ENCODE peak calls at places on chromosomes 6 and 20, in five cellular contexts. H, P, J, W and V are unnamed samples.

GRCh38 chr6:56808871-56809359 is 146.0 kb upstream of the BEND6 start:
- DNase-seq in H (peak), P (no peak), J (no peak), W (peak), V (peak)

GRCh38 chr6:71190809-71191208 is 97.8 kb upstream of the OGFRL1 start:
- DNase-seq in H (peak), P (no peak), J (no peak), W (peak), V (no peak)

GRCh38 chr20:10453241-10453640 is 18.1 kb downstream of the SLX4IP start:
- DNase-seq in H (no peak), P (no peak), J (no peak), W (no peak), V (no peak)

GRCh38 chr6:80527552-80528052 is 421.1 kb downstream of the BCKDHB start:
- DNase-seq in H (no peak), P (no peak), J (no peak), W (peak), V (no peak)

GRCh38 chr6:37131104-37131959 is 38.6 kb upstream of the PIM1 start:
- DNase-seq in H (no peak), P (no peak), J (no peak), W (no peak), V (peak)

GRCh38 chr6:102417368-102417767 is 1023.9 kb downstream of the GRIK2 start:
- DNase-seq in H (no peak), P (no peak), J (no peak), W (no peak), V (no peak)

GRCh38 chr6:155883741-155884140 is 428.1 kb upstream of the NOX3 start:
- DNase-seq in H (no peak), P (no peak), J (no peak), W (no peak), V (peak)

GRCh38 chr6:7673063-7673536 is 52.8 kb upstream of the BMP6 start:
- DNase-seq in H (peak), P (peak), J (peak), W (peak), V (peak)

GRCh38 chr6:166104107-166104506 is 63.5 kb downstream of the TBXT start:
- DNase-seq in H (no peak), P (no peak), J (no peak), W (no peak), V (peak)

GRCh38 chr6:137415834-137416190 is 78.4 kb downstream of the OLIG3 start:
- DNase-seq in H (no peak), P (no peak), J (no peak), W (no peak), V (no peak)

GRCh38 chr6:137414599-137414998 is 79.6 kb downstream of the OLIG3 start:
- DNase-seq in H (peak), P (no peak), J (no peak), W (no peak), V (no peak)

GRCh38 chr6:137416376-137417109 is 77.7 kb downstream of the OLIG3 start:
- DNase-seq in H (peak), P (no peak), J (no peak), W (no peak), V (peak)

GRCh38 chr6:137413482-137413881 is 80.7 kb downstream of the OLIG3 start:
- DNase-seq in H (no peak), P (no peak), J (no peak), W (no peak), V (no peak)

GRCh38 chr6:137415127-137415833 is 78.9 kb downstream of the OLIG3 start:
- DNase-seq in H (peak), P (peak), J (peak), W (peak), V (peak)
- H3K27ac ChIP-seq in H (no peak), P (no peak), J (no peak), W (no peak), V (peak)

GRCh38 chr6:116528800-116529199 is 16.7 kb downstream of the TRAPPC3L start:
- DNase-seq in H (no peak), P (no peak), J (no peak), W (peak), V (peak)

GRCh38 chr6:116533233-116533957 is 12.1 kb downstream of the TRAPPC3L start:
- DNase-seq in H (peak), P (peak), J (no peak), W (no peak), V (no peak)

GRCh38 chr6:116530436-116530835 is 15.0 kb downstream of the TRAPPC3L start:
- DNase-seq in H (no peak), P (no peak), J (no peak), W (peak), V (peak)

GRCh38 chr6:116529466-116529969 is 16.0 kb downstream of the TRAPPC3L start:
- DNase-seq in H (no peak), P (no peak), J (no peak), W (no peak), V (no peak)

DNA sequence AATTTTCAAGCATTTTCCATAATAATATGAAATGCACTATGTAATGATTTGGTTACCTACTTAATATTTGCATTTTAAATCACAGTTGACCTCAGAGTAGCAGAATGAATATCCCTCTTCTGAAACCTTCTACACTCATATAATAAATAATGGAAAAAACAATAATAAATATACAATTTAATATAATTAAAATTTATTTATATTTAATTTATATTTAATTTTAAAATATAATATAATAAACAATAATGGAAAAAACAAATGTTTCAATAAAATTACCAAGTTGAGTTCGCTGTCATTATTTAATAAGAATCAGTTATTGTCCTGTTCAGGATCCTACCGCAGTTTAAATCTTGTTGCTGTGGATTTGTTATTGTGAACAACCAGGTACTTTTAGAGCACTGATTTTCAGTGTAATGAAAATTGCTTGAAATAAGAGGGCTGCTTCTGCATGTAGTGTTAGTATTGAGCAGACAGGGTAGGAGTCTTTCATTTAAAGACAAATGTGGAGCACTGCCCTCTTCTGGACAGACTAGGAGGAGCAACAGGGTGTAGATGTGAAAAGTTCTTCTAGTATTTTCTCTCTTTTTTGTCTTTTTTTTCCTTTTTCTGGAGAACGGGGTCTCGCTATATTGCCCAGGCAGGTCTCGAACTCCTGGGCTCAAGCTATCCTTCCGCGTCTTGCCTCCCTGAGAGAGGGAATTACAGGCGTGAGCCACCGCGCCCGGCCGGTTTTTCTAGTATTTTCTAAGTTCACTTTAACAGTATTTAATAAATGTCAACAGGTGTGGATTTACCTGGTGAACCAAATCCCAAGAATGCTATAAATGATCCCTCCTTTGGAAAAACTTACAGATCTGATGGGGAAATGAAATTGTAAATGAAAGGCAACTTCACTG is 13.6 kb downstream of the TRAPPC3L start:
- DNase-seq in H (peak), P (peak), J (peak), W (peak), V (peak)
- TF ChIP-seq CTCF in H (peak), P (peak), J (peak), W (peak), V (peak)

GRCh38 chr6:134379086-134379485 is 61.2 kb upstream of the SGK1 start:
- DNase-seq in H (peak), P (peak), J (peak), W (peak), V (no peak)
- H2AFZ ChIP-seq in H (no peak), P (no peak), J (peak), W (peak), V (no peak)

DNA sequence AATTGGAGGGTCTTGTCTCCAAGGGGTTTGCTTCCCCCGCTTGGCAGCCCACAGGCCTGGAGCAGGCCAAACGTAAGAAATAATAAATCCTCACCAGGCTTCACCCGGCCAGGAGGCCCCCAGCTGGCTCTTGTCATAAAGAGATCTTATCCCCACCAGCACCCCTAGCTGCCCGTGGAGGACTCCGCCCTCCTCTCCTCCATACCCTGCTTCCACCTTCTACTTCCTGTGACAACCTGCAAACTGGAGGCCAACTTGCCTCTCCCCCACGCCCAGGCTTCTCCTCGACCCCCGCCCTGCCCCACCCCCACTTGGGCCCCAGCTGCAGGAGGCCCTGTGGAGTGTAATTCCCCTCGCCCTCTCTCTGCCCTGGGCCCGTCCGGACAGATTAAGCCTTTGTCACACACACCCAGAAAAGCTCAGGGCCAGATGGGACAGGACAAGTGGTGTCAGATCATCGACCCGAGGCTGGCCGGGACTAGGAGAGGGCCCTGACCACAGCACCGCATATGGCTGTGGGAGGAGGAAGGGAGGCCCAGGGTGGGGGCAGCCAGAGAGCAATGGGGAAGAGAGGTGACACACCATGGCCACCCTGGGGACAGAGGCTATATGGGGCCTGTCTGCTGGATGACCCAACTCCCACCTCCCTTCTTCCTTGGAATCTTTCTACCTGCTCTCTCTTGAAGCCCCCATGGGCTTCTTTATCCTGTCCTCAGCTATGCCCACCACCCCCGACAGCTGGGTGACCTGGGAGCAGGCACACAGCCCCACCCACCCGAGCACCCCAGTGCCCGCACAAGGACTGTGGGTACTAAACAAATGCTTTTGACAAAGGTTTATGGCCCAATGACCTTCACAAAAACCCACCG is 3.9 kb downstream of the NOL4L start:
- DNase-seq in H (peak), P (no peak), J (no peak), W (no peak), V (no peak)
- H3K27ac ChIP-seq in H (no peak), P (no peak), J (no peak), W (no peak), V (no peak)

GRCh38 chr20:58693226-58694006 is 816 bp downstream of the NPEPL1 start:
- DNase-seq in H (peak), P (peak), J (no peak), W (peak), V (no peak)
- TF ChIP-seq CTCF in H (no peak), P (no peak), J (no peak), W (peak), V (no peak)

GRCh38 chr6:169212897-169213813 is 40.5 kb downstream of the THBS2 start:
- DNase-seq in H (peak), P (peak), J (peak), W (peak), V (peak)
- H2AFZ ChIP-seq in H (peak), P (no peak), J (peak), W (peak), V (no peak)

DNA sequence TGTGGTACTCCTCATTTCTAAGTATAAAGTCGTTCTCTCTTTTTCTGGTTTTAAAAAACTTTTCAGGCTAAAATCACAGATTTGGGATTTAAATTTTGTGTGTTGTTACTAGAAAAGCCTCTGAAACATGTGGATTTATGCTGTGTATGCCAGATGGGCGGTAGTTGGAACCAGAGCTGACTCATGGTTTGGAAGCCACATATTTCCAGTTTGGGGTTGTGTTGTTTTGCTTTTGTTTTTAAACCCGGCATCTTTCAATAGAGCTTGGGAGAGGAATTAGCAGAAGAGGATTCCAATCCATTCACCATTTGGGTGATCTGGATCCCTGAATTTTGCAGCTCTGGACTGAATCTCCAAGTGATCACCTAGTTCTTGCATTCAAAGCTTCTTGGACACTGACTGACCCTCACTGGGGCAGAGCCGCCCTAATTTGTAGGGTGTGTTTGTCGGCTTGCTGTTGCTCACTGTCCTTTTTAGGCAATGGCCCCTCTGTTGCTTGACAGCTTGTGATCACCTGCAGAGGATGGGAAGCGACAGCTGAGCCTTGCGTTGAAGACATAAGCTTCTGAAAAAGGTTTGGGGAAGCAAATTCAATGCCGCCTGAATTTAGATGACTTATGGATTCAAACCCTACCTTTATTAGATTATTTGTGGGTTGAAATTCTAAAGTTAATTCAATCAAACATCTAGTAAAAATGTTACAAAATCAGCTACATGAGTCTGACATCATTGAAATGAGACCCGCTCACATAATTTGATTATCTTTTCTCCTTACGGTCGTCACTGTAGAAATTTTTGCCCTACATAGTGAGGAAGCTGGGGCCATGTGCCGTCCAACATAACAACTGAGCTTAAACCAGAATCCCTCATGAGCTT is 79.9 kb upstream of the CD83 start:
- DNase-seq in H (no peak), P (no peak), J (no peak), W (peak), V (peak)
- H3K27ac ChIP-seq in H (no peak), P (no peak), J (no peak), W (no peak), V (no peak)

GRCh38 chr6:84284428-84285033 is 57.1 kb upstream of the CEP162 start:
- DNase-seq in H (peak), P (peak), J (peak), W (peak), V (no peak)
- TF ChIP-seq CTCF in H (peak), P (peak), J (peak), W (peak), V (peak)

GRCh38 chr20:44762466-44763140 is 16.9 kb downstream of the KCNK15 start:
- DNase-seq in H (no peak), P (no peak), J (no peak), W (no peak), V (no peak)

GRCh38 chr20:44768256-44768655 is 22.6 kb downstream of the KCNK15 start:
- DNase-seq in H (no peak), P (no peak), J (no peak), W (no peak), V (no peak)

GRCh38 chr20:44765091-44765490 is 19.4 kb downstream of the KCNK15 start:
- DNase-seq in H (no peak), P (no peak), J (no peak), W (no peak), V (no peak)

GRCh38 chr20:44768854-44769480 is 23.3 kb downstream of the KCNK15 start:
- DNase-seq in H (no peak), P (no peak), J (no peak), W (no peak), V (no peak)

DNA sequence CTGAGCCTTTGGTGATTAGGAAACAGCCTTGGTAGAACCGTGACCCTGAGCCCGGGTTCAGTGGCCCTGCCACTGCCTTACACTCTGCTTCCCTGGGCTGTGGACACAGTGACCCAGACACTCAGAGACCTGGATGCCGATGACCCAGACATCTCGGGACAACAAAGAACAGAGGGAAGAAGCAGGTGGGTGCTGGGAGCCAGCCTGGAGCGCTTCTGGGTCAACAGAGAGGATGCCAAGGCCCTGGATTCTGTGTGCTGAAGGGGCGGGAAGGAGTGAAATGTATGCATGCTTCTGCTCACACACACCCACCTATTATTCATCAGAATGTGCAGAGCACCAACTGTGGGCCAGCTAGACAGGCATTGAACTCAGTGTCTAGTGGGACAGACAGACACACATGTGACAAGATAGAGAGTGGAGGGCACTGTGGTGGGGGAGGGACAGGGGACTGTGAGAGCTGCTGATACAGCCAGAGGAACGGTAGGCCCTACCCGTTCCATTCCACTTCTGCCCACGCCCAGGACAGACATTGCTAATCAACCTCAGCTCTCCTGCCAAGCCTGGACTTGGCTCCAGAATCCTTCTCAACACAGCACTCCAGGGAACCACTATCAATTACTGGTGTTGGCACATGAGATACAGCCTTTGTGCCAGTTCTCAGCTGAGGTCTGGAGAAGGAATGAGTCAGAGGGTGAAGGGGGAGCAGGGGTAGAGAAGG is 20.1 kb downstream of the KCNK15 start:
- DNase-seq in H (no peak), P (no peak), J (peak), W (peak), V (no peak)
- H2AFZ ChIP-seq in H (no peak), P (no peak), J (no peak), W (no peak), V (no peak)

GRCh38 chr6:3591970-3592369 is 135.1 kb upstream of the SLC22A23 start:
- DNase-seq in H (no peak), P (no peak), J (no peak), W (no peak), V (no peak)
- H3K27ac ChIP-seq in H (no peak), P (no peak), J (no peak), W (peak), V (peak)